ENCODE peak calls at places on chromosome 12, in ten cellular contexts. F is uterus, D is cardiac fibroblast, Y is sigmoid colon, W is endodermal cell, C is gastrocnemius medialis, H is heart left ventricle, V is AG09309, I is tibial artery, T is bronchial epithelial cell. Q is an unnamed sample.

GRCh38 chr12:42679402-42679801 is 89.9 kb upstream of the PRICKLE1 start:
- DNase-seq in F (no peak), D (no peak), Y (no peak), W (no peak), C (no peak), H (no peak), V (no peak), I (no peak), T (peak), Q (peak)

GRCh38 chr12:76670776-76671175 is 93.1 kb upstream of the ZDHHC17 start:
- DNase-seq in F (no peak), D (no peak), Y (no peak), W (no peak), C (no peak), H (no peak), V (no peak), I (no peak), T (peak), Q (peak)

GRCh38 chr12:41211466-41211865 is 23.3 kb downstream of the PDZRN4 start:
- DNase-seq in F (no peak), D (no peak), Y (no peak), W (no peak), C (no peak), H (no peak), V (no peak), I (no peak), T (no peak), Q (no peak)

GRCh38 chr12:103805961-103806360 is 35.1 kb downstream of the NT5DC3 start:
- DNase-seq in F (no peak), D (no peak), Y (peak), W (peak), C (no peak), H (no peak), V (no peak), I (no peak), T (peak), Q (no peak)

GRCh38 chr12:124883263-124883876 is 19.7 kb upstream of the SCARB1 start:
- DNase-seq in F (no peak), D (no peak), Y (no peak), W (peak), C (no peak), H (no peak), V (no peak), I (no peak), T (no peak), Q (no peak)

GRCh38 chr12:46384451-46385301 is 12.1 kb upstream of the SLC38A2 start:
- DNase-seq in F (no peak), D (peak), Y (no peak), W (peak), C (no peak), H (no peak), V (no peak), I (no peak), T (no peak), Q (no peak)

GRCh38 chr12:23576372-23576771 is 373.1 kb downstream of the SOX5 start:
- DNase-seq in F (no peak), D (no peak), Y (no peak), W (no peak), C (no peak), H (no peak), V (no peak), I (no peak), T (no peak), Q (no peak)

GRCh38 chr12:3207858-3208257 is 130.7 kb downstream of the TSPAN9 start:
- DNase-seq in F (no peak), D (no peak), Y (no peak), W (peak), C (no peak), H (peak), V (no peak), I (no peak), T (no peak), Q (no peak)

DNA sequence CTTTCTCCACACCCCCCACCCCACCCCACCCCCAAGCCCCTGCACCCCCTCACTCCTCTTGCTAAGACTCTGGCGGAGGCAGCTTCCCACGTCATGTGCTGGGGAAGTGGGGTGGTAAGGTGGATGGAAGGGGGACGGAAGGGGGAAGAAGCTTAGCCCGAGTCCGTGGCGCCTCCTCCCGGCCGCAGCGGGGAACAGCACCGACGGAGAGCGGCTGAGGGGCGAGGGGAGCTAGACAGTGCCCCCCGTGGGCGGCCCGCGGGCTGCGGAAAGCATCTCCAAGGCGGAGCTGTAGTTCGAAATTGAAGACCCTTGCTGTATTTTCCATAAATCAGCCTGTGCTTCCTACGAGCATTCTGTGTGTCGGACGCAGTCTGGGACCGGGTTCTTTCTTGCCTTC is 608 bp upstream of the GRIN2B start:
- DNase-seq in F (no peak), D (no peak), Y (no peak), W (peak), C (no peak), H (no peak), V (no peak), I (no peak), T (no peak), Q (no peak)
- TF ChIP-seq CTCF in F (no peak), D (no peak), Y (no peak), W (peak), C (no peak), H (no peak), V (no peak), I (no peak), T (peak), Q (no peak)

DNA sequence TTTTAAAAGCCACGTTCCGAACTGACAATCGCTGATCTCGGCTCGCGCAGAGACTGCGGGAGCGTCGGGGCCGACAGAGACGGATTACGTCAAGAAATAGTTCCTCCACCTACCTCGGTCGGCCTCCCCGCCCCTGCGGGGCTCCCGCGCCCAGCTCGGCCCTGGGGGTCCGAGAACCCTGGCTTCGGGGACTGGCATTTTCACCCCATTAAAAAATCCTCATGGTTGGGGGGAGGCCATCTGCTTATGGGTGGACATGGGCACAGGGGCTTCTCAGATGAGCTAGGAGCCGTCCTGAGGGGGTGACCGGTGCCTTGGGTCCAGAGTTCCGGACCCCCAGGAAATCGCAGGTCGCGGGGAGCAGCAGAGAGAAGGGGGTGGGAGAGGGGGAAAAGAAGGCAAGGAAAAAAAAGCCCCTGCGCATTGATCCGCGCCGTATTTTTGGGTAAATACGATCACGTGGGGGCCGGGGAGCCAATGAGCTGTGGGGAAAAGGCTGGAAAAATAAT is 311 bp upstream of the HOXC9 start:
- DNase-seq in F (peak), D (no peak), Y (no peak), W (peak), C (peak), H (no peak), V (no peak), I (peak), T (no peak), Q (no peak)
- H3K4me3 ChIP-seq in F (peak), D (no peak), Y (no peak), W (no peak), C (peak), H (peak), V (peak), I (peak), T (no peak), Q (peak)

GRCh38 chr12:113184098-113184899 is 979 bp downstream of the DDX54 start:
- DNase-seq in F (no peak), D (no peak), Y (no peak), W (no peak), C (no peak), H (no peak), V (no peak), I (no peak), T (no peak), Q (no peak)
- TF ChIP-seq CTCF in F (no peak), D (no peak), Y (no peak), W (no peak), C (no peak), H (no peak), V (no peak), I (no peak), T (no peak), Q (no peak)

DNA sequence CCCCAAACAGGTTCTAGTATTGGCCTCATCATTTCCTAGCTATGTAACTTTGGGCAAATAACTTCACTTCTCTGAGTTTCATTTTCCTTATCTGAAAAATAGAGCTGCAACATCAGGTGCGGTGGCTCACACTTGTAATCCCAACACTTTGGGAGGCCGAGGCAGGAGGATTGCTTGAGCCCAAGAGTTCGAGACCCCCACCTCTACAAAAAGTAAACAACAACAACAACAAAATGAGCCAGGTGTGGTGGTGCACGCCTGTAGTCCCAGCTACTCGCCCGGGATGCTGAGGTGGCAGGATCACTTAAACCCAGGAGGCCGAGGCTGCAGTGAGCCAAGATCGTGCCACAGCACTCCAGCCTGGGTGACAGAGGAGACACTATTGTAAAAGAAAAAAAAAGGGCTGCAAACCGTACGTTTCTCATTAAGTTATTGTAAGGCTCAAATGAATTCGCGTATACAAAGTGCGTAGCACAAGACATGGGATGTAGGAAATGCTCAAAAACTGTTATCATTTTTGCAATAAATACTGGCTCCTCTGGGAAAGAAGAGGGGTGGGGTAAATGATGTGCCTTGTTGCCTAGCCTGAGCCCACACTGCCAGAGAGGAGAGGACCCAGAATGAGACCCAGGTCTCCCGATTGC is 903 bp downstream of the C12orf76 start:
- DNase-seq in F (no peak), D (no peak), Y (no peak), W (no peak), C (no peak), H (no peak), V (no peak), I (no peak), T (no peak), Q (no peak)
- H3K4me3 ChIP-seq in F (peak), D (peak), Y (peak), W (peak), C (peak), H (peak), V (peak), I (peak), T (peak), Q (peak)

GRCh38 chr12:92539966-92540791 is 162.6 kb upstream of the PLEKHG7 start:
- DNase-seq in F (no peak), D (no peak), Y (peak), W (peak), C (no peak), H (peak), V (no peak), I (no peak), T (no peak), Q (no peak)
- TF ChIP-seq CTCF in F (no peak), D (no peak), Y (peak), W (peak), C (peak), H (no peak), V (no peak), I (no peak), T (no peak), Q (no peak)

GRCh38 chr12:107584523-107584922 is 101.1 kb upstream of the PWP1 start:
- DNase-seq in F (no peak), D (no peak), Y (no peak), W (peak), C (no peak), H (no peak), V (no peak), I (no peak), T (no peak), Q (no peak)

GRCh38 chr12:107586256-107586970 is 99.2 kb upstream of the PWP1 start:
- DNase-seq in F (no peak), D (no peak), Y (no peak), W (peak), C (no peak), H (no peak), V (no peak), I (no peak), T (no peak), Q (no peak)

GRCh38 chr12:107580750-107581529 is 104.7 kb upstream of the PWP1 start:
- DNase-seq in F (no peak), D (no peak), Y (no peak), W (peak), C (no peak), H (no peak), V (no peak), I (no peak), T (no peak), Q (no peak)

GRCh38 chr12:107581616-107582015 is 104.0 kb upstream of the PWP1 start:
- DNase-seq in F (no peak), D (no peak), Y (no peak), W (no peak), C (no peak), H (no peak), V (no peak), I (no peak), T (no peak), Q (no peak)
- H3K4me3 ChIP-seq in F (no peak), D (no peak), Y (no peak), W (peak), C (no peak), H (no peak), V (no peak), I (no peak), T (no peak), Q (no peak)

DNA sequence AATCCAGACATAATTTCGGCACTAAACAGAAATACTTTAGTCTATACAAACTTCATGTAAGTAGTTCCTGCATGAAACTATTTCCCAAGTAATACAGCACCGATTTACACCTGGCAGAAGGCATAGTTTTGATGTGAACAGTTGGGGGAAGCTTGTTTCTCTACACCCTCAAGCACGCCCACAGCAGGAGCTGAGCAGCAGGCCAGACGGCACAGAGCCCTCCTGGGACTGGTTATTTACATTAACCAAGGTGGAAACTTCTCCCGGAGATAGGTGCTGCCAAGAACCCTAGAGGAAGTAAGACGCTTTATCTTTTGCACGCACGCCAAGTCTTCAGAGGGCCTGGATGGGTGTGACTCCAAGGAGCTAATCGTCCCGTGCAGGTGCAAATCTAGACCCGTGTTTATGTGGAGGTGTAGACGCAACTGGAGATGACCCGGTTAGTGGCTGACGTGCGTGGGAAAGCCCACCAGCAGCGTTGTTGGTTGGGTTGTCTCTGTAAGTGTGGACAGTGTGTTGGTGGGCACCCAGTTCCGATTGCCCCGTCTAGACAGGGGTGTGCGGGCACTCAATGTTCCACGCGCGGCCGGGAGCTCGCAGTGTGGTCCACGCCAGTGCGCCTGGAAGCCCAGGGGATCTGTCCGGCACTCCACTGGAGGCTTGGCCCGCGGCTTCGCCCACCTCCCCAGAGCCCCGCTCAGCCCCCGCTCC is 767 bp upstream of the TCP11L2 start:
- DNase-seq in F (no peak), D (peak), Y (peak), W (peak), C (peak), H (peak), V (no peak), I (peak), T (peak), Q (no peak)
- TF ChIP-seq CTCF in F (no peak), D (no peak), Y (no peak), W (no peak), C (peak), H (no peak), V (no peak), I (no peak), T (peak), Q (no peak)